ENCODE peak calls at places on chromosomes 11 and 22, in six cellular contexts. C, W, E, B, M and R are unnamed samples.

GRCh38 chr11:131957891-131958290 is 587.5 kb downstream of the NTM start:
- DNase-seq in M (no peak), W (no peak), E (no peak), C (no peak), B (peak), R (no peak)

GRCh38 chr11:106956887-106957505 is 61.3 kb downstream of the GUCY1A2 start:
- DNase-seq in E (no peak), W (no peak), B (no peak), C (no peak), M (no peak), R (no peak)

GRCh38 chr11:131977231-131977630 is 606.8 kb downstream of the NTM start:
- DNase-seq in E (peak), M (no peak), W (no peak), B (no peak), C (no peak), R (no peak)

GRCh38 chr11:72483412-72484186 is 49.3 kb upstream of the CLPB start:
- DNase-seq in M (no peak), W (no peak), E (no peak), C (no peak), B (no peak), R (no peak)

GRCh38 chr11:96863520-96863919 is 473.7 kb downstream of the JRKL start:
- DNase-seq in W (no peak), B (no peak), M (no peak), C (no peak), E (no peak), R (no peak)

GRCh38 chr11:6618117-6619020 is 853 bp downstream of the TPP1 start:
- DNase-seq in M (peak), W (peak), E (peak), B (peak), C (peak), R (peak)

GRCh38 chr22:47316020-47316419 is 553.6 kb downstream of the TBC1D22A start:
- DNase-seq in C (no peak), E (no peak), W (no peak), M (no peak), B (no peak), R (no peak)

GRCh38 chr22:17846326-17846992 is 72.2 kb upstream of the BID start:
- DNase-seq in B (no peak), W (no peak), M (no peak), C (no peak), E (no peak), R (no peak)

GRCh38 chr22:24235315-24235714 is 9.6 kb downstream of the GGT5 start:
- DNase-seq in C (no peak), B (no peak), E (no peak), W (no peak), M (no peak), R (no peak)

GRCh38 chr11:15327786-15328231 is 213.1 kb downstream of the INSC start:
- DNase-seq in C (peak), E (no peak), B (peak), M (peak), W (no peak), R (no peak)

GRCh38 chr11:725624-726202 is 19.7 kb downstream of the EPS8L2 start:
- DNase-seq in B (no peak), W (no peak), E (no peak), M (no peak), C (no peak), R (no peak)

GRCh38 chr22:24094966-24095365 is 83.9 kb downstream of the CABIN1 start:
- DNase-seq in W (no peak), E (no peak), B (no peak), M (no peak), C (no peak), R (no peak)

GRCh38 chr11:67302571-67303131 is 679 bp upstream of the SSH3 start:
- DNase-seq in M (no peak), E (no peak), W (no peak), B (no peak), C (peak), R (no peak)

GRCh38 chr11:44862546-44863101 is 88.1 kb downstream of the TP53I11 start:
- DNase-seq in W (no peak), M (no peak), E (no peak), B (no peak), C (no peak), R (no peak)